ENCODE peak calls at places on chromosomes 2 and 18, in nine cellular contexts. One of them, this sample, is unnamed.

GRCh38 chr2:26628561-26629345 is 12.4 kb downstream of the CIB4 start:
- DNase-seq in Peyer's patch: no peak
- DNase-seq in CD8-positive, alpha-beta T cell: no peak
- DNase-seq in activated T-cell treated with anti-CD3 and anti-CD28 coated beads, Interleukin-2, amount 50 U/mL, for 4 hours: no peak
- DNase-seq in tibial artery: peak; percentile 11
- DNase-seq in hepatocyte: no peak
- DNase-seq in amniotic stem cell: no peak
- DNase-seq in EL: no peak
- DNase-seq in globus pallidus: no peak
- DNase-seq in this sample: no peak

GRCh38 chr2:99380376-99381010 is 43.3 kb downstream of the EIF5B start:
- DNase-seq in Peyer's patch: no peak
- DNase-seq in CD8-positive, alpha-beta T cell: no peak
- DNase-seq in amniotic stem cell: no peak
- DNase-seq in hepatocyte: no peak
- DNase-seq in activated T-cell treated with anti-CD3 and anti-CD28 coated beads, Interleukin-2, amount 50 U/mL, for 4 hours: no peak
- DNase-seq in EL: peak; percentile 31
- DNase-seq in globus pallidus: no peak
- DNase-seq in tibial artery: no peak
- DNase-seq in this sample: no peak

GRCh38 chr2:129911363-129912065 is 68.0 kb upstream of the RAB6C start:
- DNase-seq in hepatocyte: no peak
- DNase-seq in EL: no peak
- DNase-seq in activated T-cell treated with anti-CD3 and anti-CD28 coated beads, Interleukin-2, amount 50 U/mL, for 4 hours: no peak
- DNase-seq in globus pallidus: no peak
- DNase-seq in amniotic stem cell: no peak
- DNase-seq in Peyer's patch: no peak
- DNase-seq in tibial artery: no peak
- DNase-seq in CD8-positive, alpha-beta T cell: no peak
- DNase-seq in this sample: no peak

GRCh38 chr2:238137885-238138284 is 583 bp upstream of the KLHL30 start:
- DNase-seq in hepatocyte: no peak
- DNase-seq in Peyer's patch: no peak
- DNase-seq in amniotic stem cell: no peak
- DNase-seq in activated T-cell treated with anti-CD3 and anti-CD28 coated beads, Interleukin-2, amount 50 U/mL, for 4 hours: no peak
- DNase-seq in tibial artery: no peak
- DNase-seq in EL: no peak
- DNase-seq in globus pallidus: no peak
- DNase-seq in CD8-positive, alpha-beta T cell: no peak
- DNase-seq in this sample: no peak

GRCh38 chr2:132757002-132757598 is 87.1 kb upstream of the LYPD1 start:
- DNase-seq in CD8-positive, alpha-beta T cell: no peak
- DNase-seq in activated T-cell treated with anti-CD3 and anti-CD28 coated beads, Interleukin-2, amount 50 U/mL, for 4 hours: no peak
- DNase-seq in EL: no peak
- DNase-seq in globus pallidus: no peak
- DNase-seq in Peyer's patch: no peak
- DNase-seq in amniotic stem cell: no peak
- DNase-seq in tibial artery: no peak
- DNase-seq in hepatocyte: no peak
- DNase-seq in this sample: no peak

GRCh38 chr2:159129807-159130206 is 156.7 kb downstream of the WDSUB1 start:
- DNase-seq in activated T-cell treated with anti-CD3 and anti-CD28 coated beads, Interleukin-2, amount 50 U/mL, for 4 hours: no peak
- DNase-seq in EL: no peak
- DNase-seq in globus pallidus: no peak
- DNase-seq in amniotic stem cell: no peak
- DNase-seq in Peyer's patch: no peak
- DNase-seq in hepatocyte: no peak
- DNase-seq in tibial artery: no peak
- DNase-seq in CD8-positive, alpha-beta T cell: no peak
- DNase-seq in this sample: no peak

GRCh38 chr18:62710417-62710816 is 4.9 kb upstream of the PHLPP1 start:
- DNase-seq in EL: peak; percentile 60
- DNase-seq in hepatocyte: no peak
- DNase-seq in Peyer's patch: no peak
- DNase-seq in amniotic stem cell: no peak
- DNase-seq in globus pallidus: no peak
- DNase-seq in CD8-positive, alpha-beta T cell: no peak
- DNase-seq in activated T-cell treated with anti-CD3 and anti-CD28 coated beads, Interleukin-2, amount 50 U/mL, for 4 hours: no peak
- DNase-seq in tibial artery: no peak
- DNase-seq in this sample: no peak

GRCh38 chr18:49007663-49008062 is 56.9 kb upstream of the SMAD7 start:
- DNase-seq in activated T-cell treated with anti-CD3 and anti-CD28 coated beads, Interleukin-2, amount 50 U/mL, for 4 hours: no peak
- DNase-seq in amniotic stem cell: no peak
- DNase-seq in globus pallidus: no peak
- DNase-seq in CD8-positive, alpha-beta T cell: no peak
- DNase-seq in tibial artery: no peak
- DNase-seq in EL: no peak
- DNase-seq in hepatocyte: no peak
- DNase-seq in Peyer's patch: no peak
- DNase-seq in this sample: no peak

GRCh38 chr2:182621810-182622209 is 94.2 kb upstream of the DNAJC10 start:
- DNase-seq in EL: no peak
- DNase-seq in activated T-cell treated with anti-CD3 and anti-CD28 coated beads, Interleukin-2, amount 50 U/mL, for 4 hours: no peak
- DNase-seq in tibial artery: no peak
- DNase-seq in Peyer's patch: no peak
- DNase-seq in CD8-positive, alpha-beta T cell: no peak
- DNase-seq in globus pallidus: no peak
- DNase-seq in hepatocyte: no peak
- DNase-seq in amniotic stem cell: no peak
- DNase-seq in this sample: no peak

GRCh38 chr18:9333441-9334350 is 877 bp upstream of the TWSG1 start:
- DNase-seq in globus pallidus: no peak
- DNase-seq in hepatocyte: no peak
- DNase-seq in EL: no peak
- DNase-seq in amniotic stem cell: peak; percentile 22
- DNase-seq in Peyer's patch: no peak
- DNase-seq in activated T-cell treated with anti-CD3 and anti-CD28 coated beads, Interleukin-2, amount 50 U/mL, for 4 hours: peak; percentile 19
- DNase-seq in CD8-positive, alpha-beta T cell: peak; percentile 46
- DNase-seq in tibial artery: peak; percentile 22
- DNase-seq in this sample: no peak

GRCh38 chr2:49616800-49617199 is 462.5 kb upstream of the FSHR start:
- DNase-seq in activated T-cell treated with anti-CD3 and anti-CD28 coated beads, Interleukin-2, amount 50 U/mL, for 4 hours: no peak
- DNase-seq in hepatocyte: peak; percentile 40
- DNase-seq in EL: no peak
- DNase-seq in amniotic stem cell: no peak
- DNase-seq in CD8-positive, alpha-beta T cell: no peak
- DNase-seq in Peyer's patch: no peak
- DNase-seq in tibial artery: no peak
- DNase-seq in globus pallidus: peak; percentile 28
- DNase-seq in this sample: no peak

GRCh38 chr2:149715005-149715592 is 127.5 kb upstream of the MMADHC start:
- DNase-seq in Peyer's patch: no peak
- DNase-seq in EL: peak; percentile 58
- DNase-seq in tibial artery: no peak
- DNase-seq in CD8-positive, alpha-beta T cell: no peak
- DNase-seq in amniotic stem cell: no peak
- DNase-seq in activated T-cell treated with anti-CD3 and anti-CD28 coated beads, Interleukin-2, amount 50 U/mL, for 4 hours: no peak
- DNase-seq in globus pallidus: no peak
- DNase-seq in hepatocyte: peak; percentile 39
- DNase-seq in this sample: no peak

GRCh38 chr18:7822435-7823425 is 255.6 kb downstream of the PTPRM start:
- DNase-seq in activated T-cell treated with anti-CD3 and anti-CD28 coated beads, Interleukin-2, amount 50 U/mL, for 4 hours: no peak
- DNase-seq in Peyer's patch: no peak
- DNase-seq in amniotic stem cell: no peak
- DNase-seq in EL: no peak
- DNase-seq in CD8-positive, alpha-beta T cell: no peak
- DNase-seq in hepatocyte: no peak
- DNase-seq in globus pallidus: no peak
- DNase-seq in tibial artery: no peak
- DNase-seq in this sample: no peak

GRCh38 chr2:180670302-180671003 is 310.0 kb upstream of the UBE2E3 start:
- DNase-seq in Peyer's patch: no peak
- DNase-seq in hepatocyte: no peak
- DNase-seq in activated T-cell treated with anti-CD3 and anti-CD28 coated beads, Interleukin-2, amount 50 U/mL, for 4 hours: no peak
- DNase-seq in amniotic stem cell: no peak
- DNase-seq in globus pallidus: no peak
- DNase-seq in tibial artery: no peak
- DNase-seq in EL: no peak
- DNase-seq in CD8-positive, alpha-beta T cell: no peak
- DNase-seq in this sample: no peak

GRCh38 chr18:21853020-21853419 is 112.4 kb downstream of the MIB1 start:
- DNase-seq in tibial artery: no peak
- DNase-seq in hepatocyte: no peak
- DNase-seq in amniotic stem cell: no peak
- DNase-seq in globus pallidus: no peak
- DNase-seq in activated T-cell treated with anti-CD3 and anti-CD28 coated beads, Interleukin-2, amount 50 U/mL, for 4 hours: no peak
- DNase-seq in EL: peak; percentile 9
- DNase-seq in CD8-positive, alpha-beta T cell: no peak
- DNase-seq in Peyer's patch: no peak
- DNase-seq in this sample: no peak

This sample was measured in T-helper 22 cell.